ENCODE peak calls at places on chromosomes 2 and 18, in six cellular contexts. One of them, this sample, is unnamed.
A peak's percentile ranks its signal among the peaks of the same experiment; 100 is the strongest.

GRCh38 chr18:61587865-61588264 is 254.6 kb downstream of the CDH20 start:
- DNase-seq in HFF-Myc: no peak
- DNase-seq in pancreas: no peak
- DNase-seq in neural progenitor cell: no peak
- DNase-seq in epithelial cell of esophagus: peak; percentile 39
- DNase-seq in breast epithelium: no peak
- DNase-seq in this sample: no peak

GRCh38 chr2:209473930-209474419 is 50.1 kb downstream of the MAP2 start:
- DNase-seq in HFF-Myc: peak; percentile 83
- DNase-seq in pancreas: no peak
- DNase-seq in neural progenitor cell: no peak
- DNase-seq in epithelial cell of esophagus: peak; percentile 89
- DNase-seq in breast epithelium: no peak
- DNase-seq in this sample: peak; percentile 95

GRCh38 chr2:202019689-202020450 is 13.8 kb upstream of the FZD7 start:
- DNase-seq in HFF-Myc: no peak
- DNase-seq in pancreas: no peak
- DNase-seq in neural progenitor cell: no peak
- DNase-seq in epithelial cell of esophagus: no peak
- DNase-seq in breast epithelium: no peak
- DNase-seq in this sample: no peak

GRCh38 chr2:224584111-224584764 is 925 bp downstream of the CUL3 start:
- DNase-seq in HFF-Myc: no peak
- DNase-seq in pancreas: peak; percentile 52
- DNase-seq in neural progenitor cell: peak; percentile 68
- DNase-seq in epithelial cell of esophagus: peak; percentile 45
- DNase-seq in breast epithelium: peak; percentile 26
- DNase-seq in this sample: no peak

GRCh38 chr18:44601447-44601846 is 79.2 kb upstream of the SETBP1 start:
- DNase-seq in HFF-Myc: peak; percentile 81
- DNase-seq in pancreas: no peak
- DNase-seq in neural progenitor cell: no peak
- DNase-seq in epithelial cell of esophagus: peak; percentile 84
- DNase-seq in breast epithelium: no peak
- DNase-seq in this sample: peak; percentile 86

GRCh38 chr2:127183771-127184170 is 36.3 kb downstream of the CYP27C1 start:
- DNase-seq in HFF-Myc: no peak
- DNase-seq in pancreas: no peak
- DNase-seq in neural progenitor cell: no peak
- DNase-seq in epithelial cell of esophagus: no peak
- DNase-seq in breast epithelium: no peak
- DNase-seq in this sample: no peak

GRCh38 chr2:15547100-15547499 is 14.0 kb downstream of the NBAS start:
- DNase-seq in HFF-Myc: no peak
- DNase-seq in pancreas: no peak
- DNase-seq in neural progenitor cell: no peak
- DNase-seq in epithelial cell of esophagus: peak; percentile 9
- DNase-seq in breast epithelium: no peak
- DNase-seq in this sample: no peak

GRCh38 chr18:39199231-39199855 is 1633.7 kb upstream of the CELF4 start:
- DNase-seq in HFF-Myc: no peak
- DNase-seq in pancreas: no peak
- DNase-seq in neural progenitor cell: no peak
- DNase-seq in epithelial cell of esophagus: no peak
- DNase-seq in breast epithelium: no peak
- DNase-seq in this sample: no peak

GRCh38 chr2:26578581-26578980 is 62.6 kb downstream of the CIB4 start:
- DNase-seq in HFF-Myc: no peak
- DNase-seq in pancreas: no peak
- DNase-seq in neural progenitor cell: no peak
- DNase-seq in epithelial cell of esophagus: no peak
- DNase-seq in breast epithelium: no peak
- DNase-seq in this sample: no peak

GRCh38 chr18:13823707-13824395 is at the start of gene MC5R:
- DNase-seq in HFF-Myc: no peak
- DNase-seq in pancreas: no peak
- DNase-seq in neural progenitor cell: peak; percentile 88
- DNase-seq in epithelial cell of esophagus: peak; percentile 53
- DNase-seq in breast epithelium: peak; percentile 22
- DNase-seq in this sample: no peak

GRCh38 chr2:201643216-201643651 is at the start of gene TMEM237:
- DNase-seq in HFF-Myc: no peak
- DNase-seq in pancreas: peak; percentile 81
- DNase-seq in neural progenitor cell: peak; percentile 76
- DNase-seq in epithelial cell of esophagus: peak; percentile 74
- DNase-seq in breast epithelium: peak; percentile 75
- DNase-seq in this sample: no peak

GRCh38 chr2:15521782-15522181 is 39.4 kb downstream of the NBAS start:
- DNase-seq in HFF-Myc: peak; percentile 12
- DNase-seq in pancreas: no peak
- DNase-seq in neural progenitor cell: no peak
- DNase-seq in epithelial cell of esophagus: no peak
- DNase-seq in breast epithelium: no peak
- DNase-seq in this sample: no peak

GRCh38 chr2:143296089-143296488 is 166.9 kb downstream of the ARHGAP15 start:
- DNase-seq in HFF-Myc: no peak
- DNase-seq in pancreas: no peak
- DNase-seq in neural progenitor cell: no peak
- DNase-seq in epithelial cell of esophagus: no peak
- DNase-seq in breast epithelium: no peak
- DNase-seq in this sample: no peak

GRCh38 chr18:35991696-35992095 is 19.2 kb downstream of the RMP24 start:
- DNase-seq in HFF-Myc: no peak
- DNase-seq in pancreas: no peak
- DNase-seq in neural progenitor cell: no peak
- DNase-seq in epithelial cell of esophagus: no peak
- DNase-seq in breast epithelium: no peak
- DNase-seq in this sample: no peak

GRCh38 chr2:11097038-11097720 is 58.1 kb upstream of the SLC66A3 start:
- DNase-seq in HFF-Myc: no peak
- DNase-seq in pancreas: no peak
- DNase-seq in neural progenitor cell: no peak
- DNase-seq in epithelial cell of esophagus: peak; percentile 47
- DNase-seq in breast epithelium: no peak
- DNase-seq in this sample: no peak

GRCh38 chr2:172350844-172351480 is 76.4 kb upstream of the ITGA6 start:
- DNase-seq in HFF-Myc: no peak
- DNase-seq in pancreas: peak; percentile 94
- DNase-seq in neural progenitor cell: no peak
- DNase-seq in epithelial cell of esophagus: no peak
- DNase-seq in breast epithelium: peak; percentile 91
- DNase-seq in this sample: no peak

GRCh38 chr2:239121600-239122012 is 273.7 kb downstream of the TWIST2 start:
- DNase-seq in HFF-Myc: no peak
- DNase-seq in pancreas: peak; percentile 27
- DNase-seq in neural progenitor cell: no peak
- DNase-seq in epithelial cell of esophagus: no peak
- DNase-seq in breast epithelium: no peak
- DNase-seq in this sample: no peak

GRCh38 chr18:67428805-67429204 is 87.7 kb downstream of the DSEL start:
- DNase-seq in HFF-Myc: no peak
- DNase-seq in pancreas: no peak
- DNase-seq in neural progenitor cell: no peak
- DNase-seq in epithelial cell of esophagus: no peak
- DNase-seq in breast epithelium: no peak
- DNase-seq in this sample: no peak

GRCh38 chr18:57353940-57354461 is 1.6 kb downstream of the ST8SIA3 start:
- DNase-seq in HFF-Myc: peak; percentile 1
- DNase-seq in pancreas: peak; percentile 73
- DNase-seq in neural progenitor cell: peak; percentile 94
- DNase-seq in epithelial cell of esophagus: peak; percentile 52
- DNase-seq in breast epithelium: no peak
- DNase-seq in this sample: no peak

GRCh38 chr2:96856776-96857673 is 791 bp downstream of the ANKRD39 start:
- DNase-seq in HFF-Myc: no peak
- DNase-seq in pancreas: no peak
- DNase-seq in neural progenitor cell: peak; percentile 44
- DNase-seq in epithelial cell of esophagus: no peak
- DNase-seq in breast epithelium: no peak
- DNase-seq in this sample: no peak

GRCh38 chr2:170648037-170648436 is 67.1 kb upstream of the SP5 start:
- DNase-seq in HFF-Myc: no peak
- DNase-seq in pancreas: no peak
- DNase-seq in neural progenitor cell: no peak
- DNase-seq in epithelial cell of esophagus: no peak
- DNase-seq in breast epithelium: no peak
- DNase-seq in this sample: no peak

GRCh38 chr2:7424481-7424880 is 507.3 kb downstream of the RNF144A start:
- DNase-seq in HFF-Myc: no peak
- DNase-seq in pancreas: no peak
- DNase-seq in neural progenitor cell: no peak
- DNase-seq in epithelial cell of esophagus: no peak
- DNase-seq in breast epithelium: no peak
- DNase-seq in this sample: no peak

GRCh38 chr2:36235426-36235825 is 120.2 kb upstream of the CRIM1 start:
- DNase-seq in HFF-Myc: no peak
- DNase-seq in pancreas: no peak
- DNase-seq in neural progenitor cell: peak; percentile 10
- DNase-seq in epithelial cell of esophagus: no peak
- DNase-seq in breast epithelium: no peak
- DNase-seq in this sample: no peak

GRCh38 chr2:47075361-47076125 is 79.6 kb downstream of the STPG4 start:
- DNase-seq in HFF-Myc: no peak
- DNase-seq in pancreas: peak; percentile 36
- DNase-seq in neural progenitor cell: no peak
- DNase-seq in epithelial cell of esophagus: no peak
- DNase-seq in breast epithelium: no peak
- DNase-seq in this sample: no peak

GRCh38 chr2:57490746-57491145 is 555.9 kb upstream of the VRK2 start:
- DNase-seq in HFF-Myc: no peak
- DNase-seq in pancreas: no peak
- DNase-seq in neural progenitor cell: no peak
- DNase-seq in epithelial cell of esophagus: peak; percentile 56
- DNase-seq in breast epithelium: no peak
- DNase-seq in this sample: no peak

GRCh38 chr2:54618646-54619565 is 104.6 kb upstream of the EML6 start:
- DNase-seq in HFF-Myc: no peak
- DNase-seq in pancreas: no peak
- DNase-seq in neural progenitor cell: peak; percentile 33
- DNase-seq in epithelial cell of esophagus: no peak
- DNase-seq in breast epithelium: no peak
- DNase-seq in this sample: no peak

GRCh38 chr2:128444816-128445532 is 126.3 kb upstream of the HS6ST1 start:
- DNase-seq in HFF-Myc: no peak
- DNase-seq in pancreas: no peak
- DNase-seq in neural progenitor cell: no peak
- DNase-seq in epithelial cell of esophagus: no peak
- DNase-seq in breast epithelium: peak; percentile 10
- DNase-seq in this sample: no peak

GRCh38 chr2:166112193-166112605 is 15.6 kb downstream of the SCN1A start:
- DNase-seq in HFF-Myc: no peak
- DNase-seq in pancreas: no peak
- DNase-seq in neural progenitor cell: no peak
- DNase-seq in epithelial cell of esophagus: peak; percentile 20
- DNase-seq in breast epithelium: no peak
- DNase-seq in this sample: peak; percentile 42
- TF ChIP-seq CTCF in HFF-Myc: no peak
- TF ChIP-seq CTCF in pancreas: no peak
- TF ChIP-seq CTCF in neural progenitor cell: no peak
- TF ChIP-seq CTCF in epithelial cell of esophagus: no peak
- TF ChIP-seq CTCF in breast epithelium: no peak
- TF ChIP-seq CTCF in this sample: no peak

GRCh38 chr2:119306196-119306590 is 60.4 kb downstream of the C2orf76 start:
- DNase-seq in HFF-Myc: no peak
- DNase-seq in pancreas: no peak
- DNase-seq in neural progenitor cell: no peak
- DNase-seq in epithelial cell of esophagus: no peak
- DNase-seq in breast epithelium: no peak
- DNase-seq in this sample: no peak
- H3K4me3 ChIP-seq in HFF-Myc: no peak overlapping the region
- H3K4me3 ChIP-seq in pancreas: no peak overlapping the region
- H3K4me3 ChIP-seq in neural progenitor cell: no peak overlapping the region
- H3K4me3 ChIP-seq in epithelial cell of esophagus: no peak overlapping the region
- H3K4me3 ChIP-seq in breast epithelium: no peak overlapping the region
- H3K4me3 ChIP-seq in this sample: no peak overlapping the region

DNA sequence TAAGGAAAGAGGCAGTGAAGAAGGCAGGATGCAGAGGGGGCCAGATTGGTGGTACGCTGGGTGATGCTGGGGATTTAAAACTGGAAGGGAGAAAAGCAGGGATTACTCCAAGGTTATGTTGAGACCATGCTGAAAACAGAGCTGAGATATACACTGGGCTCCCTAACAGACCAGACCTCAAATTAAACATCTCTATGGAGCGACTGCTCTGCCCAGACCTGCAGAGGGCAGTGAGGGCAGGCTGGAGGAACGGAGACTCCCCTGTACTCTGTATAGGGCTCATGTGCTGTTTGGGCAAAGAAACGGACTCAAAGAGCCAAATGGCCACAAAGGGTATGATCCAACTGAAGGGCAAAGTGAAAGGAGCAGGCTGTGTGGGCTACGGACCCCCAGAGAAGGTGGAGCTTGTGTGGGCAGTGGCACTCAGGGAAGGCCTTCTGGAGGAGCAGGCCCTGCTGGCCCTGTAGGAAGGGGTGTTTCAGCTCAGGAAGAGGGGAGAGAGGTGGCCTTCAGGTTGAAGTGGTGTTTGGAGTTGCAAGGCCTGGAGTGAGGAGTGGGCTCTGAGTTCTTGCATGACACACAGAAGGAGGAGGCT is 4.8 kb upstream of the CELF4 start:
- DNase-seq in HFF-Myc: no peak
- DNase-seq in pancreas: no peak
- DNase-seq in neural progenitor cell: peak; percentile 56
- DNase-seq in epithelial cell of esophagus: no peak
- DNase-seq in breast epithelium: no peak
- DNase-seq in this sample: no peak
- TF ChIP-seq CTCF in HFF-Myc: no peak
- TF ChIP-seq CTCF in pancreas: no peak
- TF ChIP-seq CTCF in neural progenitor cell: peak; percentile 55
- TF ChIP-seq CTCF in epithelial cell of esophagus: no peak
- TF ChIP-seq CTCF in breast epithelium: no peak
- TF ChIP-seq CTCF in this sample: no peak

GRCh38 chr2:207771421-207771820 is 1.7 kb upstream of the FZD5 start:
- DNase-seq in HFF-Myc: no peak
- DNase-seq in pancreas: no peak
- DNase-seq in neural progenitor cell: no peak
- DNase-seq in epithelial cell of esophagus: no peak
- DNase-seq in breast epithelium: no peak
- DNase-seq in this sample: no peak
- H3K4me3 ChIP-seq in HFF-Myc: no peak overlapping the region
- H3K4me3 ChIP-seq in pancreas: no peak overlapping the region
- H3K4me3 ChIP-seq in neural progenitor cell: peak overlapping the region; percentile 100
- H3K4me3 ChIP-seq in epithelial cell of esophagus: no peak overlapping the region
- H3K4me3 ChIP-seq in breast epithelium: no peak overlapping the region
- H3K4me3 ChIP-seq in this sample: no peak overlapping the region

GRCh38 chr18:74709451-74709850 is 111.8 kb downstream of the ZNF407 start:
- DNase-seq in HFF-Myc: no peak
- DNase-seq in pancreas: no peak
- DNase-seq in neural progenitor cell: no peak
- DNase-seq in epithelial cell of esophagus: no peak
- DNase-seq in breast epithelium: no peak
- DNase-seq in this sample: no peak
- TF ChIP-seq CTCF in HFF-Myc: no peak
- TF ChIP-seq CTCF in pancreas: no peak
- TF ChIP-seq CTCF in neural progenitor cell: no peak
- TF ChIP-seq CTCF in epithelial cell of esophagus: no peak
- TF ChIP-seq CTCF in breast epithelium: no peak
- TF ChIP-seq CTCF in this sample: no peak

DNA sequence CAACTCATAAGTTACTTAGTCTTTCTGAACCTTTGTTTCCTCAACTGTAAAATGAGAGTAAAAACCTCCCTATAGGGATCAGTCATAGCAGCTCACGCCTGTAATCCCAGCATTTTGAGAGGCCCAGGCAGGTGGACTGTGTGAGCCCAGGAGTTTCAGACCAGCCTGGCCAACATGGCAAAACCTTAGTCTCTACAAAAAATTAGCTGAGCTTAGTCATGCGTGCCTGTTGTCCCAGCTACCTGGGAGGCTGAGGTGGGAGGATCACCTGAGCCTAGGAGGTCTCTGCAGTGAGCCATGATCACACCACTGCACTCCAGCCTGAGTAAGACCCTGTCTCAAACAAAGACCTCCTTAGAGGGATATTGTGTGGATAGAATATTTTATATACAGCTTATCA is 2.3 kb downstream of the GPR155 start:
- DNase-seq in HFF-Myc: no peak
- DNase-seq in pancreas: no peak
- DNase-seq in neural progenitor cell: no peak
- DNase-seq in epithelial cell of esophagus: no peak
- DNase-seq in breast epithelium: no peak
- DNase-seq in this sample: no peak
- H3K4me3 ChIP-seq in HFF-Myc: no peak overlapping the region
- H3K4me3 ChIP-seq in pancreas: no peak overlapping the region
- H3K4me3 ChIP-seq in neural progenitor cell: no peak overlapping the region
- H3K4me3 ChIP-seq in epithelial cell of esophagus: no peak overlapping the region
- H3K4me3 ChIP-seq in breast epithelium: no peak overlapping the region
- H3K4me3 ChIP-seq in this sample: no peak overlapping the region

This sample was measured in retinal pigment epithelial cell.